ENCODE peak calls at places on chromosome 1, in six cellular contexts. M, O, W, E, I and R are unnamed samples. For H3K4me1, the result is how much of the 10 kb centered on the place peaks cover.

GRCh38 chr1:234584926-234585325 is 25.1 kb downstream of the IRF2BP2 start:
- DNase-seq in M (no peak), O (no peak), W (no peak), E (no peak), I (peak), R (peak)

GRCh38 chr1:48021792-48022191 is 24.6 kb upstream of the TRABD2B start:
- DNase-seq in M (no peak), O (no peak), W (no peak), E (no peak), I (no peak), R (no peak)

GRCh38 chr1:225881081-225882007 is 836 bp downstream of the TMEM63A start:
- DNase-seq in M (peak), O (peak), W (no peak), E (peak), I (no peak), R (no peak)

GRCh38 chr1:38044224-38045215 is 2.1 kb downstream of the POU3F1 start:
- DNase-seq in M (no peak), O (no peak), W (no peak), E (no peak), I (peak), R (no peak)

GRCh38 chr1:86515597-86515996 is 31.3 kb upstream of the CLCA4 start:
- DNase-seq in M (no peak), O (no peak), W (no peak), E (no peak), I (peak), R (no peak)

GRCh38 chr1:115373305-115373704 is 35.3 kb upstream of the NGF start:
- DNase-seq in M (no peak), O (no peak), W (no peak), E (no peak), I (no peak), R (no peak)

GRCh38 chr1:153803479-153804056 is 28.4 kb downstream of the SLC27A3 start:
- DNase-seq in M (no peak), O (peak), W (no peak), E (no peak), I (no peak), R (no peak)

GRCh38 chr1:21289700-21290545 is at the start of gene ECE1:
- DNase-seq in M (peak), O (no peak), W (no peak), E (peak), I (peak), R (no peak)

GRCh38 chr1:21143752-21144151 is 32.9 kb downstream of the EIF4G3 start:
- DNase-seq in M (no peak), O (no peak), W (no peak), E (no peak), I (no peak), R (no peak)

GRCh38 chr1:209356909-209357498 is 226.5 kb upstream of the CAMK1G start:
- DNase-seq in M (no peak), O (no peak), W (no peak), E (no peak), I (no peak), R (no peak)

GRCh38 chr1:220511183-220511582 is 16.8 kb upstream of the MARK1 start:
- DNase-seq in M (no peak), O (no peak), W (no peak), E (no peak), I (no peak), R (no peak)

GRCh38 chr1:215719569-215719968 is 152.5 kb downstream of the KCTD3 start:
- DNase-seq in M (no peak), O (no peak), W (no peak), E (no peak), I (no peak), R (no peak)

GRCh38 chr1:46223472-46223943 is 20.4 kb downstream of the LURAP1 start:
- DNase-seq in M (peak), O (peak), W (peak), E (peak), I (peak), R (peak)

GRCh38 chr1:229690662-229691061 is 64.6 kb downstream of the URB2 start:
- DNase-seq in M (no peak), O (no peak), W (no peak), E (no peak), I (no peak), R (no peak)

GRCh38 chr1:81809808-81810207 is 9.1 kb downstream of the ADGRL2 start:
- DNase-seq in M (no peak), O (no peak), W (no peak), E (no peak), I (no peak), R (no peak)

GRCh38 chr1:69421286-69421685 is 146.4 kb upstream of the LRRC7 start:
- DNase-seq in M (no peak), O (no peak), W (no peak), E (no peak), I (no peak), R (no peak)

GRCh38 chr1:9317591-9318331 is 25.1 kb downstream of the SPSB1 start:
- DNase-seq in M (peak), O (peak), W (no peak), E (no peak), I (peak), R (no peak)

GRCh38 chr1:219446288-219446687 is 166.6 kb downstream of the ZC3H11B start:
- DNase-seq in M (no peak), O (no peak), W (no peak), E (no peak), I (no peak), R (no peak)

GRCh38 chr1:7783178-7783711 is 846 bp upstream of the PER3 start:
- DNase-seq in M (peak), O (peak), W (no peak), E (peak), I (peak), R (peak)

GRCh38 chr1:224670506-224670905 is 54.4 kb downstream of the CNIH3 start:
- DNase-seq in M (no peak), O (no peak), W (no peak), E (no peak), I (no peak), R (no peak)

GRCh38 chr1:89179343-89179742 is 3.5 kb upstream of the GBP7 start:
- DNase-seq in M (no peak), O (no peak), W (no peak), E (no peak), I (peak), R (no peak)

GRCh38 chr1:15736666-15737229 is 690 bp downstream of the SLC25A34 start:
- DNase-seq in M (no peak), O (peak), W (no peak), E (peak), I (no peak), R (no peak)

GRCh38 chr1:110523011-110523410 is 4.0 kb upstream of the KCNA10 start:
- DNase-seq in M (no peak), O (no peak), W (no peak), E (no peak), I (no peak), R (no peak)

GRCh38 chr1:103514920-103515503 is 10.5 kb upstream of the RNPC3 start:
- DNase-seq in M (no peak), O (no peak), W (peak), E (no peak), I (peak), R (no peak)

GRCh38 chr1:190667914-190668313 is 190.2 kb upstream of the BRINP3 start:
- DNase-seq in M (no peak), O (no peak), W (no peak), E (no peak), I (no peak), R (no peak)

GRCh38 chr1:157968503-157968902 is 24.9 kb upstream of the KIRREL1 start:
- DNase-seq in M (peak), O (peak), W (no peak), E (no peak), I (peak), R (no peak)

GRCh38 chr1:44390277-44390676 is 14.8 kb upstream of the RNF220 start:
- DNase-seq in M (no peak), O (no peak), W (no peak), E (no peak), I (no peak), R (no peak)

GRCh38 chr1:162663589-162664030 is 31.3 kb downstream of the DDR2 start:
- DNase-seq in M (no peak), O (no peak), W (no peak), E (no peak), I (peak), R (peak)

GRCh38 chr1:220487297-220487820 is 40.6 kb upstream of the MARK1 start:
- DNase-seq in M (no peak), O (no peak), W (no peak), E (no peak), I (peak), R (no peak)

GRCh38 chr1:81165963-81166362 is 634.8 kb upstream of the ADGRL2 start:
- DNase-seq in M (no peak), O (no peak), W (no peak), E (no peak), I (no peak), R (no peak)

GRCh38 chr1:6275826-6276764 is 15.2 kb upstream of the GPR153 start:
- DNase-seq in M (no peak), O (peak), W (no peak), E (no peak), I (peak), R (no peak)

GRCh38 chr1:162680419-162681126 is 48.3 kb downstream of the DDR2 start:
- DNase-seq in M (no peak), O (no peak), W (no peak), E (no peak), I (no peak), R (no peak)

GRCh38 chr1:102833171-102833570 is 275.2 kb downstream of the COL11A1 start:
- DNase-seq in M (no peak), O (no peak), W (no peak), E (no peak), I (no peak), R (no peak)

GRCh38 chr1:103250441-103250861 is 142.1 kb upstream of the COL11A1 start:
- DNase-seq in M (no peak), O (no peak), W (peak), E (no peak), I (peak), R (no peak)

GRCh38 chr1:109293026-109293425 is 10.1 kb upstream of the PSRC1 start:
- DNase-seq in M (no peak), O (no peak), W (no peak), E (no peak), I (no peak), R (no peak)

GRCh38 chr1:150484861-150485260 is 2.4 kb upstream of the TARS2 start:
- DNase-seq in M (no peak), O (no peak), W (no peak), E (no peak), I (peak), R (no peak)

GRCh38 chr1:8351693-8352470 is 34.0 kb downstream of the SLC45A1 start:
- DNase-seq in M (no peak), O (peak), W (no peak), E (no peak), I (peak), R (no peak)

GRCh38 chr1:44273560-44274292 is 60.5 kb downstream of the DMAP1 start:
- DNase-seq in M (no peak), O (no peak), W (no peak), E (no peak), I (no peak), R (no peak)

GRCh38 chr1:93347319-93347899 is 1.7 kb downstream of the DR1 start:
- DNase-seq in M (no peak), O (no peak), W (no peak), E (no peak), I (peak), R (no peak)

GRCh38 chr1:93350322-93350721 is 4.6 kb downstream of the DR1 start:
- DNase-seq in M (no peak), O (no peak), W (no peak), E (no peak), I (no peak), R (no peak)

GRCh38 chr1:93346472-93346991 is 825 bp downstream of the DR1 start:
- DNase-seq in M (no peak), O (no peak), W (no peak), E (no peak), I (peak), R (no peak)

GRCh38 chr1:93349231-93350135 is 3.8 kb downstream of the DR1 start:
- DNase-seq in M (no peak), O (no peak), W (no peak), E (no peak), I (no peak), R (no peak)

GRCh38 chr1:93348104-93348780 is 2.5 kb downstream of the DR1 start:
- DNase-seq in M (no peak), O (no peak), W (no peak), E (no peak), I (no peak), R (no peak)
- H3K4me3 ChIP-seq in M (peak), O (peak), W (no peak), E (peak), I (peak), R (peak)

DNA sequence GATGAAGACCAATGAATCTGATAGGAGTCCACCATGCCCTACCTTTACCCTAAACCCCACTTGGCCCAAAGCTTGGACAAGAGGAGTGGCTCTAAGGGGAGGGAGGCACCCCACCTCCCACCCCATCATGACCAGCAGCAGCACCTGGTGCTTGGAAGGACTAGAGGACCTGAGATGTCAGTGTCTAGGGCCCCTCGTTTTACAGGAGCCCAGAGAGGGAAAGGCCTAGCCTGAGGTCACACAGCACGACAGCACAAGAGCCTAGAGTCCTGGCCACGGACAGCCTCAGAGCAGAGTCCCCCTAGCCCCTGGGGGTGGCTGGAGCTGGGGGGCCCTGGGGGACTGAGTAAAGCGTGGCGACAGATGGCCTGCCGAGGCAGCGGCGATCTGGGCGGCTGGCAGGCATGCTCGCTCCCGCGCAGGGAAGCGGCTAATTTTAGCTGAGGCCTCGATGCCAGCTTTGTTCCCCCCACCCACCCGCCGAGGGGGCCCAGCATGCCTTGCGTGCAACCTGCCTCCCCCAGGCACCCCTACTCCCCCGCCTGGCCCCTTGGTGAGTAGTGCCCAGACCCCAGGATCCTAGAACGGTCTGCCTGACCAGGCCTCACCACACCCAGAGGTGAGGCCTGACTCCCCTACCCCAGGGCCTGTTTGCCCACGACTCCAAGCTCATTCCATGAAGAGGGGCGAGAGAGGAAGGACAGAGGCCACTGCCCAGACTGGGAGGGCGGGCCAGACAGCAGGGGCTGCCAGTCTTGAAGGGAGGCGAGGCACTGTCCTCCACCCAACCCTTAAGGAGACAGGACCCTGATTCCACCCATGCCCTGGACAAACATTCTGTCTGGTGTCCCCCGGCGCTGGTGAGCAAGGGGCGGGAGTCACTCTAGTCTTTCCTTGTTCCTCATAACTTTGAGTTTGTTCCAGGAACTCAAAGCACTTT is 39.0 kb downstream of the AHDC1 start:
- DNase-seq in M (no peak), O (peak), W (no peak), E (no peak), I (no peak), R (no peak)
- H3K4me1 ChIP-seq in M (half or more), O (half or more), W (under half), E (half or more), I (under half), R (half or more)

GRCh38 chr1:186421446-186421845 is 39.5 kb downstream of the PDC start:
- DNase-seq in M (no peak), O (peak), W (no peak), E (no peak), I (no peak), R (no peak)
- H3K27ac ChIP-seq in M (no peak), O (no peak), W (no peak), E (no peak), I (peak), R (no peak)

GRCh38 chr1:93661829-93662474 is 19.7 kb downstream of the BCAR3 start:
- DNase-seq in M (no peak), O (no peak), W (no peak), E (no peak), I (peak), R (no peak)
- H3K4me3 ChIP-seq in M (no peak), O (peak), W (no peak), E (no peak), I (no peak), R (no peak)

GRCh38 chr1:24959623-24959975 is 29.5 kb upstream of the RUNX3 start:
- DNase-seq in M (no peak), O (peak), W (no peak), E (no peak), I (no peak), R (no peak)
- H3K4me1 ChIP-seq in M (under half), O (under half), W (under half), E (under half), I (under half), R (under half)